ENCODE peak calls at places on chromosomes 11 and 22, in six cellular contexts. One of them, this sample, is unnamed.

GRCh38 chr22:48864748-48865147 is 962.9 kb downstream of the BRD1 start:
- DNase-seq in mesenchymal stem cell: no peak
- DNase-seq in HCT116: no peak
- DNase-seq in IMR-90: no peak
- DNase-seq in colonic mucosa: no peak
- DNase-seq in neural progenitor cell: no peak
- DNase-seq in this sample: no peak

GRCh38 chr22:46437990-46438389 is 99.4 kb downstream of the CELSR1 start:
- DNase-seq in neural progenitor cell: no peak
- DNase-seq in IMR-90: no peak
- DNase-seq in colonic mucosa: no peak
- DNase-seq in HCT116: no peak
- DNase-seq in mesenchymal stem cell: no peak
- DNase-seq in this sample: no peak

GRCh38 chr11:119108151-119108856 is 1.2 kb downstream of the C2CD2L start:
- DNase-seq in mesenchymal stem cell: peak; percentile 28
- DNase-seq in HCT116: no peak
- DNase-seq in colonic mucosa: peak; percentile 72
- DNase-seq in IMR-90: peak; percentile 27
- DNase-seq in neural progenitor cell: peak; percentile 54
- DNase-seq in this sample: no peak

GRCh38 chr22:29799217-29799680 is 32.1 kb downstream of the UQCR10 start:
- DNase-seq in mesenchymal stem cell: peak; percentile 98
- DNase-seq in neural progenitor cell: no peak
- DNase-seq in colonic mucosa: peak; percentile 60
- DNase-seq in HCT116: peak; percentile 58
- DNase-seq in IMR-90: peak; percentile 94
- DNase-seq in this sample: no peak

GRCh38 chr22:44917372-44918165 is 92.2 kb downstream of the PHF21B start:
- DNase-seq in mesenchymal stem cell: no peak
- DNase-seq in colonic mucosa: no peak
- DNase-seq in neural progenitor cell: no peak
- DNase-seq in HCT116: no peak
- DNase-seq in IMR-90: no peak
- DNase-seq in this sample: no peak

GRCh38 chr22:45208993-45209838 is 31.5 kb downstream of the KIAA0930 start:
- DNase-seq in neural progenitor cell: peak; percentile 85
- DNase-seq in colonic mucosa: no peak
- DNase-seq in IMR-90: peak; percentile 91
- DNase-seq in mesenchymal stem cell: peak; percentile 92
- DNase-seq in HCT116: no peak
- DNase-seq in this sample: no peak

GRCh38 chr11:131987703-131988102 is 617.3 kb downstream of the NTM start:
- DNase-seq in colonic mucosa: no peak
- DNase-seq in IMR-90: no peak
- DNase-seq in HCT116: no peak
- DNase-seq in neural progenitor cell: no peak
- DNase-seq in mesenchymal stem cell: no peak
- DNase-seq in this sample: no peak

GRCh38 chr22:23060612-23061400 is 9.5 kb upstream of the GNAZ start:
- DNase-seq in HCT116: no peak
- DNase-seq in mesenchymal stem cell: no peak
- DNase-seq in IMR-90: no peak
- DNase-seq in colonic mucosa: peak; percentile 14
- DNase-seq in neural progenitor cell: no peak
- DNase-seq in this sample: no peak

GRCh38 chr11:79122759-79123158 is 318.1 kb downstream of the TENM4 start:
- DNase-seq in IMR-90: no peak
- DNase-seq in mesenchymal stem cell: no peak
- DNase-seq in neural progenitor cell: no peak
- DNase-seq in HCT116: no peak
- DNase-seq in colonic mucosa: no peak
- DNase-seq in this sample: no peak

GRCh38 chr11:93034031-93034430 is 64.6 kb downstream of the MTNR1B start:
- DNase-seq in mesenchymal stem cell: no peak
- DNase-seq in neural progenitor cell: no peak
- DNase-seq in IMR-90: peak; percentile 57
- DNase-seq in HCT116: no peak
- DNase-seq in colonic mucosa: no peak
- DNase-seq in this sample: no peak

GRCh38 chr22:19290400-19291217 is 910 bp downstream of the CLTCL1 start:
- DNase-seq in IMR-90: no peak
- DNase-seq in neural progenitor cell: no peak
- DNase-seq in mesenchymal stem cell: peak; percentile 42
- DNase-seq in HCT116: no peak
- DNase-seq in colonic mucosa: no peak
- DNase-seq in this sample: no peak

GRCh38 chr11:131667566-131667965 is 297.2 kb downstream of the NTM start:
- DNase-seq in neural progenitor cell: no peak
- DNase-seq in mesenchymal stem cell: no peak
- DNase-seq in colonic mucosa: no peak
- DNase-seq in HCT116: no peak
- DNase-seq in IMR-90: no peak
- DNase-seq in this sample: no peak

GRCh38 chr11:315051-315481 is 1.2 kb downstream of the IFITM1 start:
- DNase-seq in mesenchymal stem cell: peak; percentile 33
- DNase-seq in IMR-90: no peak
- DNase-seq in neural progenitor cell: no peak
- DNase-seq in HCT116: no peak
- DNase-seq in colonic mucosa: no peak
- DNase-seq in this sample: no peak

GRCh38 chr22:47110817-47111443 is 348.5 kb downstream of the TBC1D22A start:
- DNase-seq in mesenchymal stem cell: peak; percentile 16
- DNase-seq in HCT116: no peak
- DNase-seq in IMR-90: peak; percentile 61
- DNase-seq in colonic mucosa: no peak
- DNase-seq in neural progenitor cell: no peak
- DNase-seq in this sample: no peak

GRCh38 chr22:47595122-47595521 is 832.7 kb downstream of the TBC1D22A start:
- DNase-seq in HCT116: no peak
- DNase-seq in IMR-90: no peak
- DNase-seq in mesenchymal stem cell: no peak
- DNase-seq in neural progenitor cell: no peak
- DNase-seq in colonic mucosa: no peak
- DNase-seq in this sample: no peak

GRCh38 chr22:49889071-49889470 is 29.2 kb downstream of the ALG12 start:
- DNase-seq in neural progenitor cell: no peak
- DNase-seq in IMR-90: no peak
- DNase-seq in mesenchymal stem cell: no peak
- DNase-seq in HCT116: no peak
- DNase-seq in colonic mucosa: no peak
- DNase-seq in this sample: no peak

GRCh38 chr11:131998020-131998419 is 627.6 kb downstream of the NTM start:
- DNase-seq in IMR-90: no peak
- DNase-seq in colonic mucosa: peak; percentile 27
- DNase-seq in HCT116: no peak
- DNase-seq in mesenchymal stem cell: no peak
- DNase-seq in neural progenitor cell: no peak
- DNase-seq in this sample: no peak

GRCh38 chr22:19138217-19139000 is 6.0 kb downstream of the ESS2 start:
- DNase-seq in IMR-90: no peak
- DNase-seq in colonic mucosa: no peak
- DNase-seq in HCT116: no peak
- DNase-seq in mesenchymal stem cell: no peak
- DNase-seq in neural progenitor cell: no peak
- DNase-seq in this sample: no peak

GRCh38 chr11:20022363-20023081 is 137.8 kb downstream of the DBX1 start:
- DNase-seq in mesenchymal stem cell: peak; percentile 72
- DNase-seq in colonic mucosa: no peak
- DNase-seq in HCT116: no peak
- DNase-seq in neural progenitor cell: peak; percentile 91
- DNase-seq in IMR-90: peak; percentile 63
- DNase-seq in this sample: peak; percentile 59

GRCh38 chr11:79609511-79609910 is 168.7 kb upstream of the TENM4 start:
- DNase-seq in neural progenitor cell: no peak
- DNase-seq in mesenchymal stem cell: no peak
- DNase-seq in HCT116: no peak
- DNase-seq in IMR-90: no peak
- DNase-seq in colonic mucosa: no peak
- DNase-seq in this sample: no peak

GRCh38 chr11:58575377-58576020 is at the start of gene LPXN:
- DNase-seq in neural progenitor cell: no peak
- DNase-seq in HCT116: no peak
- DNase-seq in IMR-90: peak; percentile 63
- DNase-seq in colonic mucosa: no peak
- DNase-seq in mesenchymal stem cell: peak; percentile 18
- DNase-seq in this sample: no peak
- H3K9ac ChIP-seq in neural progenitor cell: no peak within 1 kb of the TSS
- H3K9ac ChIP-seq in HCT116: peak within 1 kb of the TSS; percentile 95
- H3K9ac ChIP-seq in IMR-90: peak within 1 kb of the TSS; percentile 76
- H3K9ac ChIP-seq in colonic mucosa: no peak within 1 kb of the TSS
- H3K9ac ChIP-seq in mesenchymal stem cell: peak within 1 kb of the TSS; percentile 99
- H3K9ac ChIP-seq in this sample: peak within 1 kb of the TSS; percentile 88

GRCh38 chr11:64890084-64890944 is 11.9 kb upstream of the EHD1 start:
- DNase-seq in HCT116: no peak
- DNase-seq in neural progenitor cell: no peak
- DNase-seq in mesenchymal stem cell: no peak
- DNase-seq in colonic mucosa: peak; percentile 50
- DNase-seq in IMR-90: no peak
- DNase-seq in this sample: no peak
- H3K4me1 ChIP-seq in HCT116: peaks cover 43% of the 10 kb centered on the region
- H3K4me1 ChIP-seq in neural progenitor cell: peaks cover 12% of the 10 kb centered on the region
- H3K4me1 ChIP-seq in mesenchymal stem cell: peaks cover 29% of the 10 kb centered on the region
- H3K4me1 ChIP-seq in colonic mucosa: no peaks in the 10 kb centered on the region
- H3K4me1 ChIP-seq in IMR-90: peaks cover 9% of the 10 kb centered on the region
- H3K4me1 ChIP-seq in this sample: peaks cover 30% of the 10 kb centered on the region

GRCh38 chr11:134762248-134763029 is 350.4 kb upstream of the B3GAT1 start:
- DNase-seq in neural progenitor cell: no peak
- DNase-seq in colonic mucosa: no peak
- DNase-seq in mesenchymal stem cell: no peak
- DNase-seq in HCT116: no peak
- DNase-seq in IMR-90: peak; percentile 4
- DNase-seq in this sample: peak; percentile 57
- H3K9ac ChIP-seq in neural progenitor cell: no peak overlapping the region
- H3K9ac ChIP-seq in colonic mucosa: no peak overlapping the region
- H3K9ac ChIP-seq in mesenchymal stem cell: no peak overlapping the region
- H3K9ac ChIP-seq in HCT116: no peak overlapping the region
- H3K9ac ChIP-seq in IMR-90: no peak overlapping the region
- H3K9ac ChIP-seq in this sample: peak overlapping the region; percentile 88

DNA sequence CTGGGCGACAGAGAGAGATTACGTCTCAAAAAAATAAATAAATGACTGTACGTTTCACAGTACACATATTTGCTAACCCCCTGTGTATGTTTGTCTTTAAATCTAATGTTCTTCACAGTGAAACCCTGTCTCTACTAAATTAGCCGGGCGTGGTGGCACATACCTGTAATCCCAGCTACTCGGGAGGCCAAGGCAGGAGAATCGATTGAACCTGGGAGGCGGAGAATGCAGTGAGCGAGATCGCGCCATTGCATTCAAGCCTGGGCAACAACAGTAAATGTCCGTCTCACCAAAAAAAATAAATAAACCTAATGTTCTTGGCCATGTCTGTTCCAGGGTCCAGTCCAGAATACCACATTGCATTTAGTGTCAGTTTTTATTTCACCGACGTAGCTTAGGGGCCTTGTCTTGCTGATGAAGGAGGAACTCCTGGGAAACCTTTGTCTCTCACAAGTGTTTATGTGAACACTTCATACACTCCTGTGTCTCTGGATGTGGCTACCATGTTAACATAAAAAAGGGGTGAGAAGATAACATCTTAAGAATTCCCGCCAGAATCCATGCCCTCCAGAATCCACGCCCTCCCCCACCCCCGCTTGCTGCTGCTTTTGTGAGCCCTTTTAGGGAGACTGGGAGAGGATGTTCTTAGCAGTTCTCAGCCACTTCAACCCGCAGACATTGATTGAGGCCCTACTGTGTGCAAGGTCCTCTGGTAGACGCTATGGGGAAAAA is 5.0 kb upstream of the SERHL2 start:
- DNase-seq in neural progenitor cell: no peak
- DNase-seq in mesenchymal stem cell: no peak
- DNase-seq in HCT116: no peak
- DNase-seq in colonic mucosa: no peak
- DNase-seq in IMR-90: no peak
- DNase-seq in this sample: peak; percentile 44
- H3K4me1 ChIP-seq in neural progenitor cell: no peaks in the 10 kb centered on the region
- H3K4me1 ChIP-seq in mesenchymal stem cell: peaks cover 4% of the 10 kb centered on the region
- H3K4me1 ChIP-seq in HCT116: peaks cover 4% of the 10 kb centered on the region
- H3K4me1 ChIP-seq in colonic mucosa: no peaks in the 10 kb centered on the region
- H3K4me1 ChIP-seq in IMR-90: peaks cover 2% of the 10 kb centered on the region
- H3K4me1 ChIP-seq in this sample: peaks cover 9% of the 10 kb centered on the region

DNA sequence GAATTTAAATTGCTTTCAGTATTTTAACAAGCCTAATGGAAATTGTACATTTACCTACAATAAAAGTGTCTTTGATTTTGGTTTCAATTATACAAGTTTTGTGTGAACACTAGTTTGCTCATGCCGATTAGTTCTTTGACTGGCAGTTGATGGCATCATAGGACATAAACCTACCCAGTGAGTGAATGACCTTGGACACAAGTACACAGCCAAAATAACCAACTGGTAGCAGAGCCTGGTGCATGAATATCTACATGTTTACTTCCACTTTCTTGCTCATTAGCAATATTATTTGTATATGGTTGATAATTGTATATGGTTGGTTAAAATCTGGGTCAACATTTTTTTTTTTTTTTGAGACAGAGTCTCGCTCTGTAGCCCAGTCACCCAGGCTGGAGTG is 37.8 kb downstream of the STIM1 start:
- DNase-seq in IMR-90: no peak
- DNase-seq in HCT116: no peak
- DNase-seq in colonic mucosa: no peak
- DNase-seq in mesenchymal stem cell: no peak
- DNase-seq in neural progenitor cell: no peak
- DNase-seq in this sample: no peak
- H3K9ac ChIP-seq in IMR-90: no peak overlapping the region
- H3K9ac ChIP-seq in HCT116: no peak overlapping the region
- H3K9ac ChIP-seq in colonic mucosa: no peak overlapping the region
- H3K9ac ChIP-seq in mesenchymal stem cell: no peak overlapping the region
- H3K9ac ChIP-seq in neural progenitor cell: no peak overlapping the region
- H3K9ac ChIP-seq in this sample: no peak overlapping the region

DNA sequence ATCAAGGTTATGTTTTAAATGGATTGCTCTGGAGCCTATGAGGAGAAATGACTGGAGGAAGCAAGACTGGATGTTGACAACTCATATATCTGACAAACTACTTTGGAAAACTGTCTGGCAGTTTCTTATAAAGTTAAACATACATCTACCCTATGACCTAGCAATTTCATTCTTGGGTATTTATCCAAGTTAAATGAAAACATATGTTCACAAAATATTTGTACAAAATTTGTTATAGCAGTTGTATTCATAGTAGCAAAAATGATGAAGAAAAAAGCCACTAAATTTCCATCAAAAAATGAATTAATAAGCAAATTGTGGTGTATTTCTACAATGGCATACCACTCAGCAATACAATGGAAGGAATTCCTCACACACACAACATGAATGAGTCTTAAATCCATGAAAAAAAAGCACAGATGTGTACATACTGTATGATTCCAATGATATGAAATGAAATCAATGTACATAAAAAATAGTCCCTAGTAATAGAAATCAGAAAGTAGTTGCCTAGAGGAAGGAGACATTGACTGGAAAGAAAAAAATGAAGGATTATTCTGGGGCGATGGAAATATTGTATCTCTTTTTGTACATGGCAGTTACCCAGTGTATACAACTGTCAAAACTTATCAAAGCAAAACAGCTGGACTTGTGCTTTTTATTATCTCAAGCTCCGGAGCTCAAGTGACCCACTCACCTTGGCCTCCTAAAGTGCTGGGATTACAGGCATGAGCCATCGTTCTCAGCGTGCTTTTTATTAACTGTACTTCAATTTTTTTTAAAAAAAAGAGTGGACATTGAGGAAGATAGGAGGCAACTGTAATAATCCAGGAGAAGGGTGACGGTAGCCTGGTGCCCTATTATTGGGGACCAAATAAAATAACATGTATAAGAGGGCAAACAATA is 23.9 kb downstream of the FZD4 start:
- DNase-seq in colonic mucosa: no peak
- DNase-seq in mesenchymal stem cell: no peak
- DNase-seq in HCT116: no peak
- DNase-seq in neural progenitor cell: no peak
- DNase-seq in IMR-90: peak; percentile 34
- DNase-seq in this sample: no peak
- H3K4me1 ChIP-seq in colonic mucosa: no peaks in the 10 kb centered on the region
- H3K4me1 ChIP-seq in mesenchymal stem cell: peaks cover 6% of the 10 kb centered on the region
- H3K4me1 ChIP-seq in HCT116: no peaks in the 10 kb centered on the region
- H3K4me1 ChIP-seq in neural progenitor cell: no peaks in the 10 kb centered on the region
- H3K4me1 ChIP-seq in IMR-90: peaks cover 28% of the 10 kb centered on the region
- H3K4me1 ChIP-seq in this sample: no peaks in the 10 kb centered on the region

This sample was measured in NT2/D1.